ENCODE peak calls at places on chromosome 20, in nine cellular contexts. V is HCT116, A is GM23248, J is hepatocyte, Z is GM23338, P is PC-3, K is neural progenitor cell, M is SK-N-SH, U is MM.1S. N is an unnamed sample.

GRCh38 chr20:47453167-47453782 is 48.4 kb upstream of the NCOA3 start:
- DNase-seq in V (peak; percentile 74), A (peak; percentile 90), J (peak; percentile 34), Z (no peak), P (peak; percentile 96), K (no peak), M (no peak), U (peak; percentile 93), N (peak; percentile 70)

GRCh38 chr20:63059684-63060056 is 52.9 kb upstream of the BHLHE23 start:
- DNase-seq in V (no peak), A (no peak), J (no peak), Z (no peak), P (no peak), K (no peak), M (no peak), U (no peak), N (no peak)

GRCh38 chr20:54643761-54644160 is 168.4 kb downstream of the DOK5 start:
- DNase-seq in V (no peak), A (peak; percentile 94), J (peak; percentile 51), Z (no peak), P (peak; percentile 17), K (no peak), M (no peak), U (no peak), N (no peak)

GRCh38 chr20:37355252-37356180 is 9.6 kb downstream of the SRC start:
- DNase-seq in V (no peak), A (no peak), J (no peak), Z (no peak), P (no peak), K (no peak), M (peak; percentile 10), U (no peak), N (no peak)

GRCh38 chr20:10263385-10264165 is 44.9 kb downstream of the SNAP25 start:
- DNase-seq in V (no peak), A (no peak), J (peak; percentile 8), Z (no peak), P (no peak), K (no peak), M (no peak), U (no peak), N (no peak)

GRCh38 chr20:31698803-31699718 is 23.6 kb downstream of the BCL2L1 start:
- DNase-seq in V (peak; percentile 44), A (peak; percentile 94), J (peak; percentile 90), Z (no peak), P (peak; percentile 88), K (no peak), M (no peak), U (peak; percentile 93), N (peak; percentile 70)

GRCh38 chr20:46605978-46606816 is 45.1 kb downstream of the SLC13A3 start:
- DNase-seq in V (no peak), A (no peak), J (no peak), Z (no peak), P (no peak), K (no peak), M (no peak), U (no peak), N (no peak)

GRCh38 chr20:33862709-33863403 is 51.7 kb downstream of the CHMP4B start:
- DNase-seq in V (no peak), A (peak; percentile 74), J (peak; percentile 85), Z (peak; percentile 83), P (peak; percentile 49), K (peak; percentile 82), M (peak; percentile 90), U (no peak), N (peak; percentile 90)

GRCh38 chr20:9966966-9967365 is 67.8 kb upstream of the ANKEF1 start:
- DNase-seq in V (no peak), A (peak; percentile 41), J (no peak), Z (peak; percentile 50), P (peak; percentile 52), K (peak; percentile 4), M (peak; percentile 30), U (no peak), N (no peak)

GRCh38 chr20:62272200-62272599 is 30.6 kb upstream of the ADRM1 start:
- DNase-seq in V (no peak), A (no peak), J (no peak), Z (peak; percentile 24), P (no peak), K (peak; percentile 10), M (no peak), U (no peak), N (peak; percentile 4)

GRCh38 chr20:11912013-11912663 is 5.6 kb upstream of the BTBD3 start:
- DNase-seq in V (no peak), A (peak; percentile 19), J (peak; percentile 9), Z (peak; percentile 29), P (peak; percentile 30), K (peak; percentile 21), M (peak; percentile 20), U (peak; percentile 50), N (no peak)

GRCh38 chr20:14966203-14966602 is 628.8 kb upstream of the FLRT3 start:
- DNase-seq in V (no peak), A (no peak), J (no peak), Z (no peak), P (no peak), K (no peak), M (no peak), U (no peak), N (no peak)

GRCh38 chr20:14960837-14961236 is 623.4 kb upstream of the FLRT3 start:
- DNase-seq in V (no peak), A (no peak), J (no peak), Z (no peak), P (no peak), K (no peak), M (no peak), U (peak; percentile 89), N (no peak)

GRCh38 chr20:14959506-14960493 is 622.4 kb upstream of the FLRT3 start:
- DNase-seq in V (no peak), A (peak; percentile 75), J (no peak), Z (no peak), P (peak; percentile 32), K (no peak), M (no peak), U (peak; percentile 21), N (no peak)

GRCh38 chr20:14958626-14959025 is 621.2 kb upstream of the FLRT3 start:
- DNase-seq in V (no peak), A (no peak), J (no peak), Z (no peak), P (no peak), K (no peak), M (no peak), U (no peak), N (no peak)

DNA sequence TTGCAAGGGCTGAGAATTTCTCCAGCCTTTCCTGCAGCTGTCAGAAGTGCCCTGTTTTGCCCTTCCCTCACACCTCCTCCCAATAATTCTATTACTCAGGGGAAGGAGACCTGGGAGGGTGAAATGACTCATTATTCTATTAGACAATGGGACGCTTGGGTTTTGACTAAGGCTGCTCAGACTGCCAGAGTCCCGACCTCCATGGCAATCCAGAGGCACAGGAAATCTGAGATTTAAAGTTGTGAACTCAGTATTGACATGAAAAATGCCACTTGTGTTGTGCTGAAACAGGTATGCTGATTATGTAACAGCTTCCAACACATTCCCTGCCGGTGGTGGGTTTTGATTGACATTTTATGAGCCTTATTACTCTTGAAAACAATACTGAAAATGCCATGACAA is 625.9 kb upstream of the FLRT3 start:
- DNase-seq in V (peak; percentile 26), A (peak; percentile 87), J (no peak), Z (no peak), P (peak; percentile 94), K (peak; percentile 29), M (no peak), U (no peak), N (no peak)
- H2AFZ ChIP-seq in V (no peak overlapping the region), A (peak overlapping the region; percentile 70), J (no peak overlapping the region), Z (no peak overlapping the region), P (peak overlapping the region; percentile 72), K (peak overlapping the region; percentile 26), M (peak overlapping the region; percentile 61), U (no peak overlapping the region), N (no peak overlapping the region)

GRCh38 chr20:2167122-2167521 is 65.5 kb downstream of the STK35 start:
- DNase-seq in V (no peak), A (no peak), J (no peak), Z (no peak), P (no peak), K (no peak), M (no peak), U (no peak), N (no peak)

GRCh38 chr20:2165871-2166270 is 64.2 kb downstream of the STK35 start:
- DNase-seq in V (no peak), A (no peak), J (no peak), Z (no peak), P (no peak), K (no peak), M (no peak), U (no peak), N (no peak)

GRCh38 chr20:2171266-2171790 is 69.7 kb downstream of the STK35 start:
- DNase-seq in V (no peak), A (no peak), J (no peak), Z (no peak), P (no peak), K (no peak), M (no peak), U (no peak), N (no peak)

GRCh38 chr20:2169456-2170088 is 67.9 kb downstream of the STK35 start:
- DNase-seq in V (no peak), A (no peak), J (no peak), Z (no peak), P (no peak), K (no peak), M (no peak), U (no peak), N (no peak)

DNA sequence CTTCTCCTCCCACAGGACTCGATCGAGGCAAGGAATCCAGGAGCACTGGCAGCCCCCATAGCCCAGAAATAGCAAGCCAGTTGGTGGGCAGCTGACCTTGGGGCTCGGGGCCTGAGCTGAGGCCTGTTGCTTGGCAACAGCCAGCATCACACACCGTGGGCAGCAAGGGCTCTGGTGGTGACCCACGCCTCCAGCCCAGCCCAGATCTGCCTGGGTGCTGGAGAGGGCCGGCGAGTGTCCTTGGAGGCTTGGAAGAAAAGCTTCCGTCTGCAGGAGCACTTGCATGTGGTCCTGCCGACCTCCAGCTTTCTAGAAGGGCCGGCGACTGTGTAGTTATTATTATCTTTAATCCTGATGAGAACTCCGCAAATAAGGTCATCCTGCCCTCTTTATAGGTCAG is 67.3 kb downstream of the STK35 start:
- DNase-seq in V (no peak), A (no peak), J (no peak), Z (no peak), P (no peak), K (no peak), M (no peak), U (no peak), N (no peak)
- TF ChIP-seq EZH2phosphoT487 in V (no peak), A (no peak), J (no peak), Z (no peak), P (no peak), K (no peak), M (no peak), U (no peak), N (no peak)

GRCh38 chr20:39188264-39188765 is 226.2 kb downstream of the DHX35 start:
- DNase-seq in V (no peak), A (no peak), J (no peak), Z (no peak), P (peak; percentile 29), K (no peak), M (no peak), U (no peak), N (no peak)
- H2AFZ ChIP-seq in V (no peak overlapping the region), A (no peak overlapping the region), J (no peak overlapping the region), Z (no peak overlapping the region), P (no peak overlapping the region), K (no peak overlapping the region), M (no peak overlapping the region), U (no peak overlapping the region), N (no peak overlapping the region)

DNA sequence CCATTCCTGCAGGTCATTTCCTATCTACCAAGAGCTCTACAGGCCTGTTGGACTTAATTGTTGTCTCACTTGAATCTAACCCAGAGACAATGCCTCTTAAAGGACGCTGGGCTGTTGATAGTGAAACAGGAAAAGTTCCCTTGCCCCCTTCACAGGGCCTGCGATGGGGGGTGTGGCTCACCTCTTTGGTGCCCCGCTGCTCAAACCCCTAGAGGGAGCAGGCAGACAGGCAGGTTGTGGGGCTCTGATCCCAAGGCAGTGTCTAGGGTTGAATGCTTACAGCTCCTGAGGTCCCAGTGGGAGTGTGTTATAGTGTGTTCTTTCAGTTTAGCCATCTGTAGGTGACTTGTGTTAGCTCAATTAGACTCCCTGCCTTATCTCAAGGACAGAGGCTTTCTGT is 68.0 kb downstream of the OTOR start:
- DNase-seq in V (no peak), A (no peak), J (no peak), Z (peak; percentile 64), P (no peak), K (no peak), M (no peak), U (no peak), N (no peak)
- TF ChIP-seq EZH2phosphoT487 in V (no peak), A (no peak), J (no peak), Z (no peak), P (no peak), K (no peak), M (no peak), U (no peak), N (no peak)